ENCODE peak calls at places on chromosomes 16 and 17, in four cellular contexts. B is MM.1S; D is stimulated activated effector memory CD8-positive, alpha-beta T cell treated with anti-CD3 and anti-CD28 coated beads, Interleukin-12 subunit alpha, Interleukin-12 subunit beta, amount 100 ng/mL, for 72 hours; G is ACHN. Z is an unnamed sample.
A peak's percentile ranks its signal among the peaks of the same experiment; 100 is the strongest.

GRCh38 chr17:7017827-7018200 is 5.0 kb upstream of the BCL6B start:
- DNase-seq in G (no peak), D (no peak), B (no peak), Z (no peak)

GRCh38 chr16:49287572-49287971 is 5.9 kb upstream of the CBLN1 start:
- DNase-seq in B (no peak), D (no peak), G (no peak), Z (no peak)

GRCh38 chr16:51753382-51753781 is 602.3 kb upstream of the SALL1 start:
- DNase-seq in B (no peak), G (no peak), D (no peak), Z (no peak)

GRCh38 chr16:75113046-75113491 is 3.5 kb downstream of the LDHD start:
- DNase-seq in B (no peak), D (no peak), G (no peak), Z (no peak)

GRCh38 chr16:50722960-50723359 is 18.9 kb upstream of the CYLD start:
- DNase-seq in G (no peak), D (no peak), B (no peak), Z (no peak)

GRCh38 chr17:73430848-73431247 is 119.0 kb upstream of the CDC42EP4 start:
- DNase-seq in B (peak; percentile 36), G (no peak), D (no peak), Z (peak; percentile 85)

GRCh38 chr16:85227262-85227923 is 115.1 kb upstream of the CIBAR2 start:
- DNase-seq in B (no peak), D (no peak), G (peak; percentile 68), Z (no peak)

GRCh38 chr17:78864117-78864516 is 23.5 kb upstream of the USP36 start:
- DNase-seq in G (no peak), B (no peak), D (no peak), Z (no peak)

GRCh38 chr16:13351651-13352217 is 450.3 kb downstream of the SHISA9 start:
- DNase-seq in D (no peak), B (no peak), G (no peak), Z (no peak)

GRCh38 chr16:56921571-56921970 is 10.4 kb upstream of the HERPUD1 start:
- DNase-seq in B (no peak), D (no peak), G (no peak), Z (no peak)

GRCh38 chr16:48831081-48831722 is 221.2 kb upstream of the N4BP1 start:
- DNase-seq in B (no peak), D (no peak), G (peak; percentile 19), Z (no peak)

GRCh38 chr17:68684860-68685493 is 83.8 kb upstream of the FAM20A start:
- DNase-seq in G (no peak), D (no peak), B (no peak), Z (no peak)

GRCh38 chr17:68807998-68808772 is 147.0 kb downstream of the ABCA8 start:
- DNase-seq in G (no peak), D (no peak), B (no peak), Z (no peak)

GRCh38 chr16:64089697-64090096 is 1032.2 kb downstream of the CDH11 start:
- DNase-seq in G (peak; percentile 65), B (peak; percentile 37), D (no peak), Z (peak; percentile 22)

GRCh38 chr16:3610698-3611144 is 685 bp downstream of the SLX4 start:
- DNase-seq in B (no peak), D (no peak), G (peak; percentile 22), Z (no peak)

GRCh38 chr17:78822552-78822951 is 18.1 kb downstream of the USP36 start:
- DNase-seq in D (no peak), B (no peak), G (no peak), Z (no peak)

GRCh38 chr17:76408037-76408849 is 23.8 kb downstream of the SPHK1 start:
- DNase-seq in G (peak; percentile 70), B (peak; percentile 65), D (peak; percentile 51), Z (peak; percentile 77)

GRCh38 chr17:59838196-59838911 is 54.4 kb downstream of the TUBD1 start:
- DNase-seq in G (peak; percentile 47), B (no peak), D (no peak), Z (peak; percentile 46)

GRCh38 chr17:73119631-73120030 is 27.1 kb upstream of the SLC39A11 start:
- DNase-seq in G (no peak), B (no peak), D (no peak), Z (no peak)

GRCh38 chr17:37493249-37494027 is 3.7 kb downstream of the DUSP14 start:
- DNase-seq in B (no peak), D (no peak), G (peak; percentile 20), Z (no peak)

GRCh38 chr17:42279776-42280630 is 3.8 kb upstream of the STAT5B start:
- DNase-seq in B (no peak), D (no peak), G (no peak), Z (no peak)

GRCh38 chr17:75830168-75831031 is 13.8 kb downstream of the UNC13D start:
- DNase-seq in D (no peak), G (peak; percentile 25), B (no peak), Z (no peak)

GRCh38 chr17:74274703-74275340 is 788 bp downstream of the DNAI2 start:
- DNase-seq in G (no peak), D (no peak), B (no peak), Z (no peak)